ENCODE peak calls at places on chromosomes 3 and 15, in seven cellular contexts. One of them, this sample, is unnamed.

GRCh38 chr15:70127797-70128756 is 30.4 kb upstream of the TLE3 start:
- DNase-seq in mucosa of descending colon: no peak
- DNase-seq in fibroblast of the aortic adventitia: no peak
- DNase-seq in AG09309: no peak
- DNase-seq in Peyer's patch: no peak
- DNase-seq in IMR-90: no peak
- DNase-seq in tibial nerve: no peak
- DNase-seq in this sample: no peak

GRCh38 chr3:24272875-24273274 is 221.8 kb downstream of the THRB start:
- DNase-seq in IMR-90: no peak
- DNase-seq in Peyer's patch: no peak
- DNase-seq in fibroblast of the aortic adventitia: no peak
- DNase-seq in mucosa of descending colon: no peak
- DNase-seq in tibial nerve: no peak
- DNase-seq in AG09309: no peak
- DNase-seq in this sample: no peak

GRCh38 chr15:39798382-39798781 is 15.7 kb upstream of the FSIP1 start:
- DNase-seq in Peyer's patch: no peak
- DNase-seq in fibroblast of the aortic adventitia: no peak
- DNase-seq in tibial nerve: no peak
- DNase-seq in mucosa of descending colon: no peak
- DNase-seq in IMR-90: no peak
- DNase-seq in AG09309: no peak
- DNase-seq in this sample: no peak

GRCh38 chr15:49831206-49831965 is 210.5 kb downstream of the DTWD1 start:
- DNase-seq in mucosa of descending colon: no peak
- DNase-seq in fibroblast of the aortic adventitia: peak; percentile 90
- DNase-seq in tibial nerve: peak; percentile 36
- DNase-seq in AG09309: peak; percentile 76
- DNase-seq in IMR-90: peak; percentile 95
- DNase-seq in Peyer's patch: no peak
- DNase-seq in this sample: peak; percentile 99

GRCh38 chr15:45129651-45130129 is at the start of the genes DUOX1 and DUOXA1:
- DNase-seq in Peyer's patch: no peak
- DNase-seq in AG09309: no peak
- DNase-seq in tibial nerve: no peak
- DNase-seq in fibroblast of the aortic adventitia: no peak
- DNase-seq in mucosa of descending colon: peak; percentile 59
- DNase-seq in IMR-90: no peak
- DNase-seq in this sample: no peak

GRCh38 chr3:73259291-73259690 is 197.8 kb downstream of the EBLN2 start:
- DNase-seq in Peyer's patch: no peak
- DNase-seq in mucosa of descending colon: no peak
- DNase-seq in fibroblast of the aortic adventitia: no peak
- DNase-seq in tibial nerve: no peak
- DNase-seq in IMR-90: no peak
- DNase-seq in AG09309: no peak
- DNase-seq in this sample: no peak

GRCh38 chr3:55620361-55621025 is 133.4 kb upstream of the WNT5A start:
- DNase-seq in Peyer's patch: no peak
- DNase-seq in tibial nerve: no peak
- DNase-seq in mucosa of descending colon: peak; percentile 41
- DNase-seq in IMR-90: peak; percentile 87
- DNase-seq in AG09309: peak; percentile 73
- DNase-seq in fibroblast of the aortic adventitia: no peak
- DNase-seq in this sample: no peak

GRCh38 chr15:90400759-90401314 is 12.8 kb downstream of the IQGAP1 start:
- DNase-seq in tibial nerve: peak; percentile 61
- DNase-seq in mucosa of descending colon: peak; percentile 72
- DNase-seq in Peyer's patch: peak; percentile 60
- DNase-seq in fibroblast of the aortic adventitia: peak; percentile 95
- DNase-seq in IMR-90: peak; percentile 96
- DNase-seq in AG09309: peak; percentile 85
- DNase-seq in this sample: peak; percentile 80

GRCh38 chr15:48899793-48900192 is 21.9 kb downstream of the EID1 start:
- DNase-seq in tibial nerve: no peak
- DNase-seq in mucosa of descending colon: no peak
- DNase-seq in AG09309: no peak
- DNase-seq in fibroblast of the aortic adventitia: no peak
- DNase-seq in IMR-90: peak; percentile 19
- DNase-seq in Peyer's patch: no peak
- DNase-seq in this sample: no peak

GRCh38 chr3:61946925-61947324 is 385.6 kb downstream of the PTPRG start:
- DNase-seq in Peyer's patch: no peak
- DNase-seq in AG09309: no peak
- DNase-seq in mucosa of descending colon: no peak
- DNase-seq in fibroblast of the aortic adventitia: no peak
- DNase-seq in IMR-90: no peak
- DNase-seq in tibial nerve: no peak
- DNase-seq in this sample: no peak

GRCh38 chr15:69979269-69979668 is 118.4 kb downstream of the TLE3 start:
- DNase-seq in Peyer's patch: peak; percentile 65
- DNase-seq in fibroblast of the aortic adventitia: no peak
- DNase-seq in AG09309: no peak
- DNase-seq in mucosa of descending colon: peak; percentile 42
- DNase-seq in tibial nerve: no peak
- DNase-seq in IMR-90: peak; percentile 18
- DNase-seq in this sample: no peak

GRCh38 chr3:11651900-11652299 is 8.2 kb upstream of the VGLL4 start:
- DNase-seq in IMR-90: peak; percentile 63
- DNase-seq in tibial nerve: no peak
- DNase-seq in fibroblast of the aortic adventitia: peak; percentile 76
- DNase-seq in Peyer's patch: no peak
- DNase-seq in mucosa of descending colon: no peak
- DNase-seq in AG09309: no peak
- DNase-seq in this sample: no peak

GRCh38 chr3:160667452-160667851 is 9.5 kb upstream of the ARL14 start:
- DNase-seq in tibial nerve: no peak
- DNase-seq in mucosa of descending colon: peak; percentile 75
- DNase-seq in AG09309: peak; percentile 44
- DNase-seq in IMR-90: peak; percentile 81
- DNase-seq in Peyer's patch: no peak
- DNase-seq in fibroblast of the aortic adventitia: peak; percentile 44
- DNase-seq in this sample: no peak

GRCh38 chr15:83767786-83768185 is 113.9 kb downstream of the ADAMTSL3 start:
- DNase-seq in mucosa of descending colon: no peak
- DNase-seq in Peyer's patch: no peak
- DNase-seq in AG09309: no peak
- DNase-seq in tibial nerve: no peak
- DNase-seq in IMR-90: peak; percentile 2
- DNase-seq in fibroblast of the aortic adventitia: peak; percentile 91
- DNase-seq in this sample: no peak

GRCh38 chr15:87829651-87830050 is 426.9 kb downstream of the NTRK3 start:
- DNase-seq in AG09309: no peak
- DNase-seq in mucosa of descending colon: no peak
- DNase-seq in tibial nerve: no peak
- DNase-seq in IMR-90: no peak
- DNase-seq in Peyer's patch: no peak
- DNase-seq in fibroblast of the aortic adventitia: peak; percentile 64
- DNase-seq in this sample: no peak

GRCh38 chr3:149080011-149080698 is 6.2 kb downstream of the HLTF start:
- DNase-seq in Peyer's patch: no peak
- DNase-seq in mucosa of descending colon: no peak
- DNase-seq in IMR-90: peak; percentile 8
- DNase-seq in fibroblast of the aortic adventitia: peak; percentile 75
- DNase-seq in tibial nerve: no peak
- DNase-seq in AG09309: no peak
- DNase-seq in this sample: no peak

GRCh38 chr15:76341366-76342045 is 4.9 kb downstream of the ISL2 start:
- DNase-seq in mucosa of descending colon: peak; percentile 30
- DNase-seq in fibroblast of the aortic adventitia: no peak
- DNase-seq in IMR-90: no peak
- DNase-seq in Peyer's patch: no peak
- DNase-seq in tibial nerve: no peak
- DNase-seq in AG09309: no peak
- DNase-seq in this sample: no peak

GRCh38 chr15:76339302-76340197 is 3.0 kb downstream of the ISL2 start:
- DNase-seq in Peyer's patch: no peak
- DNase-seq in IMR-90: no peak
- DNase-seq in AG09309: no peak
- DNase-seq in mucosa of descending colon: peak; percentile 19
- DNase-seq in tibial nerve: no peak
- DNase-seq in fibroblast of the aortic adventitia: peak; percentile 44
- DNase-seq in this sample: no peak

GRCh38 chr15:76338555-76339301 is 2.2 kb downstream of the ISL2 start:
- DNase-seq in IMR-90: no peak
- DNase-seq in mucosa of descending colon: peak; percentile 12
- DNase-seq in tibial nerve: no peak
- DNase-seq in fibroblast of the aortic adventitia: no peak
- DNase-seq in Peyer's patch: no peak
- DNase-seq in AG09309: no peak
- DNase-seq in this sample: no peak

GRCh38 chr15:76340802-76341365 is 4.3 kb downstream of the ISL2 start:
- DNase-seq in AG09309: no peak
- DNase-seq in mucosa of descending colon: peak; percentile 46
- DNase-seq in Peyer's patch: peak; percentile 39
- DNase-seq in IMR-90: no peak
- DNase-seq in tibial nerve: no peak
- DNase-seq in fibroblast of the aortic adventitia: no peak
- DNase-seq in this sample: no peak

DNA sequence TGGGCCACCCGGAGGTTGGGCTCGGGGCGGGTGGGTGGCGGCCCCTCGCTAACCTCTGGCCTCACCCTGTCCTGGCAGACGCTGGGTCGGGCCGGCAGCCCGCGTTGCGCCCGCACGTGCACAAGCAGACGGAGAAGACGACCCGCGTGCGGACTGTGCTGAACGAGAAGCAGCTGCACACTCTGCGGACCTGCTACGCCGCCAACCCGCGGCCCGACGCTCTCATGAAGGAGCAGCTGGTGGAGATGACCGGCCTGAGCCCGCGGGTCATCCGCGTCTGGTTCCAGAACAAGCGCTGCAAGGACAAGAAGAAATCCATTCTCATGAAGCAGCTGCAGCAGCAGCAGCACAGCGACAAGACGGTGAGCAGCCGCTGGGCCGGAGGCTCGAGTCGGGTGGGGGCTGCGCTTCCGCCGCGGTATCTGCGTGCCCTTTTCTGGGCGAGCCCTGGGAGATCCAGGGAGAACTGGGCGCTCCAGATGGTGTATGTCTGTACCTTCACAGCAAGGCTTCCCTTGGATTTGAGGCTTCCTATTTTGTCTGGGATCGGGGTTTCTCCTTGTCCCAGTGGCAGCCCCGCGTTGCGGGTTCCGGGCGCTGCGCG is 3.7 kb downstream of the ISL2 start:
- DNase-seq in fibroblast of the aortic adventitia: peak; percentile 41
- DNase-seq in IMR-90: no peak
- DNase-seq in Peyer's patch: no peak
- DNase-seq in mucosa of descending colon: peak; percentile 46
- DNase-seq in tibial nerve: no peak
- DNase-seq in AG09309: no peak
- DNase-seq in this sample: no peak
- H3K4me3 ChIP-seq in fibroblast of the aortic adventitia: peak overlapping the region; percentile 40
- H3K4me3 ChIP-seq in IMR-90: no peak overlapping the region
- H3K4me3 ChIP-seq in Peyer's patch: peak overlapping the region; percentile 48
- H3K4me3 ChIP-seq in mucosa of descending colon: no peak overlapping the region
- H3K4me3 ChIP-seq in tibial nerve: peak overlapping the region; percentile 40
- H3K4me3 ChIP-seq in AG09309: peak overlapping the region; percentile 18
- H3K4me3 ChIP-seq in this sample: peak overlapping the region; percentile 18

GRCh38 chr15:51223771-51224229 is 114.6 kb downstream of the CYP19A1 start:
- DNase-seq in mucosa of descending colon: no peak
- DNase-seq in IMR-90: peak; percentile 66
- DNase-seq in AG09309: peak; percentile 89
- DNase-seq in tibial nerve: no peak
- DNase-seq in Peyer's patch: no peak
- DNase-seq in fibroblast of the aortic adventitia: peak; percentile 90
- DNase-seq in this sample: peak; percentile 85

GRCh38 chr15:51224428-51224827 is 114.0 kb downstream of the CYP19A1 start:
- DNase-seq in tibial nerve: no peak
- DNase-seq in mucosa of descending colon: no peak
- DNase-seq in IMR-90: peak; percentile 25
- DNase-seq in Peyer's patch: no peak
- DNase-seq in fibroblast of the aortic adventitia: peak; percentile 25
- DNase-seq in AG09309: no peak
- DNase-seq in this sample: peak; percentile 66

GRCh38 chr15:51229907-51230328 is 108.5 kb downstream of the CYP19A1 start:
- DNase-seq in tibial nerve: peak; percentile 38
- DNase-seq in fibroblast of the aortic adventitia: peak; percentile 77
- DNase-seq in mucosa of descending colon: no peak
- DNase-seq in AG09309: no peak
- DNase-seq in IMR-90: peak; percentile 27
- DNase-seq in Peyer's patch: no peak
- DNase-seq in this sample: no peak

GRCh38 chr15:51226813-51227212 is 111.6 kb downstream of the CYP19A1 start:
- DNase-seq in IMR-90: no peak
- DNase-seq in fibroblast of the aortic adventitia: no peak
- DNase-seq in mucosa of descending colon: no peak
- DNase-seq in Peyer's patch: no peak
- DNase-seq in tibial nerve: no peak
- DNase-seq in AG09309: no peak
- DNase-seq in this sample: no peak

GRCh38 chr15:51227967-51228783 is 110.2 kb downstream of the CYP19A1 start:
- DNase-seq in fibroblast of the aortic adventitia: peak; percentile 87
- DNase-seq in tibial nerve: no peak
- DNase-seq in AG09309: peak; percentile 79
- DNase-seq in Peyer's patch: no peak
- DNase-seq in IMR-90: peak; percentile 89
- DNase-seq in mucosa of descending colon: no peak
- DNase-seq in this sample: peak; percentile 67
- H3K4me3 ChIP-seq in fibroblast of the aortic adventitia: no peak overlapping the region
- H3K4me3 ChIP-seq in tibial nerve: no peak overlapping the region
- H3K4me3 ChIP-seq in AG09309: no peak overlapping the region
- H3K4me3 ChIP-seq in Peyer's patch: no peak overlapping the region
- H3K4me3 ChIP-seq in IMR-90: no peak overlapping the region
- H3K4me3 ChIP-seq in mucosa of descending colon: no peak overlapping the region
- H3K4me3 ChIP-seq in this sample: no peak overlapping the region

DNA sequence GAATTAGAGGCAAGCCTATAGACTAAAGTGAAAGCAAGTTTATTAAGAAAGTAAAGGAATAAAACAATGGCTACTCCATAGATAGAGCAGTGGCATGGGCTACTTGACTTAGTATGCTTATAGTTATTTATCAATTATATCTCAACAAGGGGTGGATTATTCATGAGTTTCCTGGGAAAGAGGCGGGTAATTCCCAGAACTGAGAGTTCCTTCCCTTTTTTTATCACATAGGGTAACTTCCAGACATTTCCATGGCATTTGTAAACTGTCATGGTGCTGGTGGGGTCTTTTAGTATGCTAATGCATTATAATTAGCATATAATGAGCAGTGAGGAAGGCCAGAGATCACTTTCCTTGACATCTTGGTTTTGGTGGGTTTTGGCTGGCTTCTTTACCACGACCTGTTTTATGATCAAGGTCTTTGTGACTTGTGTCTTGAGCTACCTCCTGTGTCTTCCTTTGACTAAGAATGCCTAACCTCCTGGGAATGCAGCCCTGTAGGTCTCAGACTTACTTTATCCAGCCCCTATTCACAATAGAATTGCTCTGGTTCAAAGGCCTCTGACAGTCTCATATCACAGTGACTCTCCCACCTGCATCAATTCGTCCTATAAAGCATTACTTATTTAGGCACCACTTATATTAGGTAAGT is 35.3 kb upstream of the PLSCR2 start:
- DNase-seq in mucosa of descending colon: no peak
- DNase-seq in Peyer's patch: no peak
- DNase-seq in IMR-90: no peak
- DNase-seq in tibial nerve: no peak
- DNase-seq in AG09309: no peak
- DNase-seq in fibroblast of the aortic adventitia: no peak
- DNase-seq in this sample: no peak
- H3K4me3 ChIP-seq in mucosa of descending colon: no peak overlapping the region
- H3K4me3 ChIP-seq in Peyer's patch: no peak overlapping the region
- H3K4me3 ChIP-seq in IMR-90: no peak overlapping the region
- H3K4me3 ChIP-seq in tibial nerve: no peak overlapping the region
- H3K4me3 ChIP-seq in AG09309: no peak overlapping the region
- H3K4me3 ChIP-seq in fibroblast of the aortic adventitia: no peak overlapping the region
- H3K4me3 ChIP-seq in this sample: no peak overlapping the region

GRCh38 chr3:47950453-47950852 is 65.8 kb downstream of the MAP4 start:
- DNase-seq in IMR-90: no peak
- DNase-seq in tibial nerve: no peak
- DNase-seq in Peyer's patch: no peak
- DNase-seq in AG09309: no peak
- DNase-seq in fibroblast of the aortic adventitia: no peak
- DNase-seq in mucosa of descending colon: no peak
- DNase-seq in this sample: no peak
- H3K4me3 ChIP-seq in IMR-90: no peak overlapping the region
- H3K4me3 ChIP-seq in tibial nerve: no peak overlapping the region
- H3K4me3 ChIP-seq in Peyer's patch: no peak overlapping the region
- H3K4me3 ChIP-seq in AG09309: no peak overlapping the region
- H3K4me3 ChIP-seq in fibroblast of the aortic adventitia: no peak overlapping the region
- H3K4me3 ChIP-seq in mucosa of descending colon: no peak overlapping the region
- H3K4me3 ChIP-seq in this sample: no peak overlapping the region